ENCODE peak calls at places on chromosomes 6 and 20, in four cellular contexts. D is HEK293T, I is GM12878, O is HepG2. N is an unnamed sample.

GRCh38 chr6:158039178-158039557 is 57.5 kb downstream of the SYNJ2 start:
- DNase-seq in I (no peak), D (no peak), O (no peak), N (no peak)

GRCh38 chr6:113979930-113980329 is 9.0 kb upstream of the HDAC2 start:
- DNase-seq in I (no peak), D (no peak), O (no peak), N (no peak)

GRCh38 chr20:59728722-59729430 is 124.5 kb downstream of the PHACTR3 start:
- DNase-seq in O (no peak), I (no peak), D (no peak), N (no peak)

GRCh38 chr6:141464490-141464889 is 668.2 kb upstream of the GJE1 start:
- DNase-seq in I (no peak), O (no peak), D (no peak), N (no peak)

GRCh38 chr6:143187173-143187908 is 126.7 kb downstream of the AIG1 start:
- DNase-seq in I (no peak), O (no peak), D (no peak), N (no peak)

GRCh38 chr6:30344868-30345671 is at the start of gene RPP21:
- DNase-seq in D (peak), O (peak), I (no peak), N (peak)

GRCh38 chr20:52983726-52984450 is 11.7 kb downstream of the TSHZ2 start:
- DNase-seq in D (no peak), I (no peak), O (no peak), N (no peak)

GRCh38 chr20:24935786-24936525 is 13.1 kb upstream of the CST7 start:
- DNase-seq in D (no peak), O (no peak), I (no peak), N (no peak)

GRCh38 chr20:62159835-62160234 is 16.3 kb downstream of the SS18L1 start:
- DNase-seq in O (no peak), D (no peak), I (peak), N (no peak)

GRCh38 chr6:158762787-158763439 is 56.3 kb downstream of the EZR start:
- DNase-seq in I (no peak), D (no peak), O (no peak), N (peak)

GRCh38 chr6:93164781-93165180 is 254.6 kb downstream of the EPHA7 start:
- DNase-seq in D (no peak), O (no peak), I (no peak), N (no peak)

GRCh38 chr6:167849846-167850459 is 23.2 kb downstream of the AFDN start:
- DNase-seq in O (peak), D (no peak), I (no peak), N (no peak)

GRCh38 chr6:135851442-135852271 is at the start of gene PDE7B:
- DNase-seq in D (peak), I (no peak), O (no peak), N (no peak)

GRCh38 chr6:41691426-41692079 is 43.9 kb downstream of the TFEB start:
- DNase-seq in O (no peak), I (no peak), D (no peak), N (no peak)

GRCh38 chr20:14919473-14920157 is 582.2 kb upstream of the FLRT3 start:
- DNase-seq in O (no peak), D (no peak), I (no peak), N (no peak)

DNA sequence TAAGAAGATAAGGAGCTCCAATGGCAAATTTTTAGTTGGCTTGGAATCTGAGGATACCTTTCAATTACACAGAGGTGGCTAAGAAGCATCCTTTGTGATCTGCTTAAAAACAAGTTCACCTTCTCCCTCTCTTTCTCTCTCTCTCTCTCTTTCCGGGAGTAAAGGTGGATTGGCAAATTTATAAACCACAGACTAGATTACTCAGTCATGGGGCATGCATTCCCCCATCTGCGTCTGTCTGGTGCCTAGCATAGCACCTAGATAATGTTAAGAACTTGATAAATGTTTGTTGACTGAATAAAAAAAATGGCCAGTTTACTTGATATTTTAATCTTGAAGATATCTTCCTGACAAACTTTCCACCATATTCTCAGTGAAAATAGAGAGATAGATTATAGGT is 312.3 kb downstream of the CDC5L start:
- DNase-seq in O (no peak), I (no peak), D (no peak), N (no peak)
- TF ChIP-seq TARDBP in O (no peak), I (no peak), D (no peak), N (no peak)

GRCh38 chr6:89793586-89793985 is 26.0 kb downstream of the MDN1 start:
- DNase-seq in D (no peak), O (no peak), I (no peak), N (no peak)
- TF ChIP-seq TARDBP in D (no peak), O (no peak), I (no peak), N (no peak)

GRCh38 chr20:35307666-35308653 is 15.7 kb upstream of the FAM83C start:
- DNase-seq in D (no peak), O (no peak), I (no peak), N (no peak)
- TF ChIP-seq TARDBP in D (no peak), O (no peak), I (no peak), N (no peak)

GRCh38 chr20:57849868-57850215 is 140.0 kb upstream of the PMEPA1 start:
- DNase-seq in D (no peak), I (no peak), O (no peak), N (no peak)

GRCh38 chr20:57848282-57848681 is 138.5 kb upstream of the PMEPA1 start:
- DNase-seq in D (no peak), I (no peak), O (no peak), N (no peak)

GRCh38 chr20:57849126-57849867 is 139.5 kb upstream of the PMEPA1 start:
- DNase-seq in I (no peak), D (no peak), O (no peak), N (no peak)

GRCh38 chr20:57851025-57851682 is 141.3 kb upstream of the PMEPA1 start:
- DNase-seq in O (no peak), D (no peak), I (no peak), N (no peak)

DNA sequence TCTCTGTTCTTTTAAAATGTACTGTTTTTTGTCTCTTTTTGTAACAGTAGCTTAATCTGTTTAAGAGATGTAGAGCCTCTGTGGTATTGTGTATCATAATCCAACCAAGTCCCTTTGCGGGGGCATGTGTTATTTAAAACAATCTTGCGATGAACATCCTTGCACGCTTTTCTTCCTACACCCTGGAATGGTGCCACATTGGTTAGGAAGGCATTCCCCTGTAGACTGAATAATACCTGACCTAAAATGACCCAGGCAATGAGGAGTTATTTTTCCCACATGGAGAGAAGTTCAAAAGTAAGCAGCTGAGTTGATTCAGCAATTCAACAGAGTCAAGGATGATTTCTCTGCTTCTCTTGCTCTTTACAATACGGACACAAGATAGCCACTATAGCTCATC is 142.0 kb upstream of the PMEPA1 start:
- DNase-seq in D (no peak), O (no peak), I (no peak), N (no peak)
- TF ChIP-seq TARDBP in D (no peak), O (no peak), I (no peak), N (no peak)

GRCh38 chr6:22079788-22080187 is 217.0 kb downstream of the PRL start:
- DNase-seq in I (no peak), D (no peak), O (no peak), N (no peak)

GRCh38 chr6:22078288-22078687 is 218.5 kb downstream of the PRL start:
- DNase-seq in D (no peak), I (no peak), O (no peak), N (no peak)

GRCh38 chr6:22078802-22079545 is 217.9 kb downstream of the PRL start:
- DNase-seq in D (peak), O (no peak), I (no peak), N (no peak)

GRCh38 chr6:22081709-22082108 is 215.1 kb downstream of the PRL start:
- DNase-seq in I (peak), O (no peak), D (no peak), N (no peak)

DNA sequence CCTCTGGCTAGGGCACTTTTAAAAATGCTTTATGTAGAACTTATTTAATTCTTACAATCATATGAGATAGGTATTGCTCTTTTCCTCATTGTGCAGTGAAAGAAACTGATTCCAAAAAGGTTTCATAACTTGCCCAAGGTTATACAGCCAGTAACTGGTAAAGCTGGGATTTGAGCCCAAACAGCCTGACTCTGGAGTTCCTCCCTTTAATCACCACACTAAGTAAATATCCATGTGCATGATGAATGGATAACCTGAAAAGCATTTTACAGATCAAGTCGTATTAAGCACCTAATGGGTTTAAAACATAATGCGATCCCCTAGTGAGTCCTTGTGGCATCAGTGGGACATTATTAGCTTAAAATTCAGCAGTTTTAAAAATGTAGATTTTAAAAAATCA is 214.6 kb downstream of the PRL start:
- DNase-seq in D (no peak), O (no peak), I (no peak), N (no peak)
- TF ChIP-seq TARDBP in D (no peak), O (no peak), I (no peak), N (no peak)

GRCh38 chr6:112956696-112957525 is 609.8 kb downstream of the RFPL4B start:
- DNase-seq in I (no peak), D (peak), O (no peak), N (peak)
- TF ChIP-seq TARDBP in I (no peak), D (no peak), O (no peak), N (no peak)

DNA sequence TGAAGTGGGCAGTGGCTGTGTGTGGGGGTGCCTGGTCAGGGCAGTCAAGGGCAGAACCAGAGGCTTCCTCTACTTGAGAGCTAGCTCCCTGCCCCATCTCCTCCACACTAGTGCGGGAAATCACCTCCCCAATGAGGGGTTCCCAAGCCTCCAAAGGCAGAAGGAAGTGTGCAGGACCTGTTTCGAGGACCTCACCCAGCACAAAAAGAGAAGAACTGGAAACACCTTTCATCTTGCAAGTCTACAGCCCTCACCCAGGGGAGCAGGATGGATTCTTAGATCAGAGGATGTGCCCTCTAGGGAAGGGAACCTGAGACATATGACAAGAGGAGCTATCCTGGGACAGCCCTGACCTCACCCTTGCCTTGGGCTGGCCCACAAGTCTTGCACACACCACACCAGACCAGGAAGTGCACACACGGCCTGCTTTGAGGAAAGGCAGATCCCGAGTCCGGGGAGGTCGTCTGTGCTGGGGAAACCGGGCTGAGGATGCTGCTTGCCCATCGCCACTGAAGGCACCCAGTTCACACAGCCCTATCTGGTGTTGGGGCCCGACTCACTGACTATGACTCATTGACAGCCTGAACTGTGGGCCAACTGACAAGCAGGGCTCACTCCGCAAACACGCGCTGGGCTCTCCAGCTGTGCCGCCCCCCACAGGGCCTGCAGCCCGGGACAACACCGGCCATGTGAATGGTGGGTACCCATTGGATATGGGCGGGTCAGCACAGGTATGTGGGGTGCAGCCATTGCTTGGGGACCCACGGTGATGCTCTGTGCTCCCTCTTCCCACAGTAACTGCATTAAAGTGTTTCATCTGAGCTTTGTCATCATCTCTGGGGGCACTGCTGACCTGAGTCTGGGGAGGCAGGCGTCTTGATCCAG is 1.8 kb downstream of the SAMD10 start:
- DNase-seq in O (peak), I (no peak), D (no peak), N (peak)
- TF ChIP-seq TARDBP in O (no peak), I (no peak), D (no peak), N (no peak)

GRCh38 chr20:4455301-4455701 is 266.4 kb upstream of the PRND start:
- DNase-seq in O (no peak), D (no peak), I (no peak), N (no peak)

GRCh38 chr20:4455996-4456395 is 265.7 kb upstream of the PRND start:
- DNase-seq in O (no peak), D (no peak), I (no peak), N (no peak)

GRCh38 chr20:4457566-4458543 is 263.9 kb upstream of the PRND start:
- DNase-seq in D (no peak), I (no peak), O (no peak), N (no peak)

GRCh38 chr20:4453369-4453768 is 268.3 kb upstream of the PRND start:
- DNase-seq in O (no peak), D (no peak), I (no peak), N (no peak)

DNA sequence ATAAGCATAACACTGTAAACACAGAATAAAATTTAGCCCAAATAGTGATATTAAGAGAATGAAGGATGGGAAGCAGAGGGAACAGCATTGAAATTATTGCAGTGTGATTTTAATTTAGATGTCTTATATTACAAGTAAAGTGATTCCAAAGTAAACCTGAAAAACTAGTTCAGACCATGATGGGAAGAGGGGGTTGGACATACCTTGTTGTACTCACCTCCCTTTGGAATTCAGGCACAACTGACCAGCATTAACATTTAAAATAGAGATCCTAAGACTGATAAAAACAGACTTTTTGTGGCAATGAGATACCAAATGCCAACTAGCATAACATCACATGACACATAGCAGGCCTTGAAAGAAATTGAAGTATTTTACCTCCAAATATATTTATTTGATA is 262.6 kb upstream of the PRND start:
- DNase-seq in I (no peak), D (no peak), O (no peak), N (no peak)
- TF ChIP-seq TARDBP in I (no peak), D (no peak), O (no peak), N (no peak)

N was measured in K562.